ENCODE peak calls at places on chromosome 5, in eight cellular contexts. T, E, V, A, L, D, Z and J are unnamed samples.

GRCh38 chr5:96572864-96573512 is 89.2 kb upstream of the CAST start:
- DNase-seq in T (no peak), E (peak; percentile 99), V (peak; percentile 81), A (no peak), L (no peak), D (no peak), Z (no peak), J (no peak)

GRCh38 chr5:61604626-61605025 is 272.6 kb downstream of the ZSWIM6 start:
- DNase-seq in T (no peak), E (no peak), V (peak; percentile 19), A (no peak), L (no peak), D (no peak), Z (peak; percentile 22), J (no peak)

GRCh38 chr5:168777651-168778050 is 198.5 kb upstream of the PANK3 start:
- DNase-seq in T (no peak), E (no peak), V (no peak), A (no peak), L (no peak), D (no peak), Z (no peak), J (no peak)

GRCh38 chr5:83026507-83026906 is 50.7 kb downstream of the TMEM167A start:
- DNase-seq in T (no peak), E (no peak), V (no peak), A (no peak), L (no peak), D (no peak), Z (no peak), J (no peak)

GRCh38 chr5:121797677-121798518 is 53.8 kb upstream of the FTMT start:
- DNase-seq in T (no peak), E (no peak), V (no peak), A (no peak), L (no peak), D (no peak), Z (no peak), J (no peak)

GRCh38 chr5:143244000-143244736 is 159.3 kb downstream of the NR3C1 start:
- DNase-seq in T (peak; percentile 32), E (peak; percentile 98), V (peak; percentile 92), A (peak; percentile 61), L (peak; percentile 46), D (peak; percentile 82), Z (peak; percentile 8), J (peak; percentile 86)

GRCh38 chr5:110899566-110900412 is 161.0 kb downstream of the SLC25A46 start:
- DNase-seq in T (no peak), E (peak; percentile 72), V (no peak), A (no peak), L (no peak), D (no peak), Z (no peak), J (no peak)

GRCh38 chr5:2675548-2675947 is 75.9 kb downstream of the IRX2 start:
- DNase-seq in T (no peak), E (no peak), V (no peak), A (no peak), L (no peak), D (no peak), Z (peak; percentile 31), J (no peak)

GRCh38 chr5:54868511-54869483 is 116.6 kb downstream of the ESM1 start:
- DNase-seq in T (no peak), E (no peak), V (no peak), A (no peak), L (no peak), D (no peak), Z (no peak), J (no peak)

GRCh38 chr5:6745706-6746217 is 32.5 kb downstream of the TENT4A start:
- DNase-seq in T (no peak), E (peak; percentile 79), V (peak; percentile 52), A (no peak), L (no peak), D (peak; percentile 31), Z (peak; percentile 37), J (peak; percentile 18)

GRCh38 chr5:164266571-164266970 is 761.2 kb downstream of the MAT2B start:
- DNase-seq in T (no peak), E (no peak), V (no peak), A (no peak), L (no peak), D (no peak), Z (no peak), J (no peak)

GRCh38 chr5:82719368-82719767 is 357.8 kb downstream of the TMEM167A start:
- DNase-seq in T (no peak), E (peak; percentile 2), V (no peak), A (no peak), L (no peak), D (no peak), Z (no peak), J (no peak)

GRCh38 chr5:172641359-172642045 is 439 bp downstream of the NEURL1B start:
- DNase-seq in T (no peak), E (no peak), V (peak; percentile 23), A (no peak), L (no peak), D (no peak), Z (no peak), J (peak; percentile 74)

GRCh38 chr5:131417240-131417869 is 153.5 kb downstream of the CDC42SE2 start:
- DNase-seq in T (peak; percentile 84), E (peak; percentile 71), V (peak; percentile 78), A (peak; percentile 66), L (peak; percentile 57), D (peak; percentile 37), Z (peak; percentile 71), J (peak; percentile 80)

GRCh38 chr5:35854248-35854647 is 2.4 kb upstream of the IL7R start:
- DNase-seq in T (no peak), E (no peak), V (no peak), A (no peak), L (no peak), D (no peak), Z (no peak), J (no peak)

GRCh38 chr5:74640450-74641013 is at the start of gene ENC1:
- DNase-seq in T (peak; percentile 88), E (peak; percentile 84), V (peak; percentile 92), A (peak; percentile 58), L (peak; percentile 61), D (peak; percentile 55), Z (peak; percentile 80), J (peak; percentile 87)
- TF ChIP-seq POLR2A in T (no peak), E (peak; percentile 75), V (peak; percentile 97), A (peak; percentile 15), L (peak; percentile 49), D (peak; percentile 38), Z (peak; percentile 62), J (no peak)

DNA sequence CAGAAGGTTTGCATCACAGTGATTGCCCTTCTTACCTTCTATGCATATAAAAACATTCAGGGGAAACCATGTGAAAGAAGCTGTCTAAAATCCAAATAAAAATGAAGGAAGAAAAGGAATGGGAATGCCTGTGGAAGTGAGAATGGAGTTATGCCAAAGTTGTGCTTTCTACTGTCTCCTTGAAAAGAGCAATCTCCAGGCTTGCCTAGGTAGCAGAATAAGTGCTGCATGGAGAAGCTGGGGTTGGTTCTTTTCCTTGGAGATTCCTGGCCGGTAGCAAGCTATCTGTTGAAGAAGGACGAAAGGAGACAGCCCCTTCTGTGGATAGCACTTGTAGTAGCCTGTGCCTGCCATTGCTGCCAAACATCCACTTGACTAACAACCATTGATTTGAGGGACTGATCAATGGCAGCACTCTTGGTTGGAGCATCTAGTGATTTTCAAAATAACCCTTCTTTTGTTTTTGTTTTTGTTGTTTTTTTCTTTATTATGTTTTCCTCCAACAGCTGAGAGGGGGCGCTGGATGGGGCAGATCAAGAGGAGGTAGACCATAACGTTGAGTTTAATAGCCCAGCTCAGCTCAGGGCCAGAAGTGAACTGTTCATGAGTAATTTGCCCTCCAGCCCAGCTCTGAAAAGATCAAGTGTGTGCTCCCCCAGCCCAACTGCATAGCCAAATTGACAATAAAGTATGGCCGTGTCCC is 1.6 kb downstream of the PLCXD3 start:
- DNase-seq in T (no peak), E (no peak), V (no peak), A (no peak), L (no peak), D (no peak), Z (no peak), J (no peak)
- H3K4me3 ChIP-seq in T (peak overlapping the region; percentile 54), E (no peak overlapping the region), V (no peak overlapping the region), A (peak overlapping the region; percentile 56), L (no peak overlapping the region), D (no peak overlapping the region), Z (no peak overlapping the region), J (no peak overlapping the region)

DNA sequence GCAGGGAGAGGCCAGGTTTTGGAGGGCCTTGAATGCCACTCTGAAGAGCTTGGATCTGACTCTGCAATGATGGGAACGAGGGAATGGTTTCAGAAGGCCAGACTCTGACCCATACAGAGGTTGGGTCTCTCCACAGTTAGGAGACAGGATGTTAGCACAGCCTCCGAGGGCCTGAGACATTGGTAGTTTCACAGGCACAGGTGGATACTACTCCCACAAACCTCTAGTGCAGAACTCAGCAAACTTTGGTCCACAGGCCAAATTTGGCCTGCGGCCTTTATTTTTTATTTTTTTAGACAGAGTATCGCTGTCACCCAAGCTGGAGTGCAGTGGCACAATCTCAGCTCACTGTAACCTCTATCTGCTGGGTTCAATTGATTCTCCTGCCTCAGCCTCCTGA is 2.9 kb downstream of the GNPDA1 start:
- DNase-seq in T (no peak), E (no peak), V (no peak), A (no peak), L (no peak), D (no peak), Z (no peak), J (no peak)
- H3K4me1 ChIP-seq in T (peaks cover 7% of the 10 kb centered on the region), E (peaks cover 6% of the 10 kb centered on the region), V (peaks cover 21% of the 10 kb centered on the region), A (no peaks in the 10 kb centered on the region), L (peaks cover 8% of the 10 kb centered on the region), D (peaks cover 27% of the 10 kb centered on the region), Z (peaks cover 8% of the 10 kb centered on the region), J (peaks cover 26% of the 10 kb centered on the region)

GRCh38 chr5:1473746-1474145 is 28.5 kb upstream of the SLC6A3 start:
- DNase-seq in T (no peak), E (no peak), V (no peak), A (no peak), L (no peak), D (no peak), Z (no peak), J (peak; percentile 49)

GRCh38 chr5:1474875-1475543 is 29.8 kb upstream of the SLC6A3 start:
- DNase-seq in T (no peak), E (no peak), V (no peak), A (peak; percentile 8), L (no peak), D (no peak), Z (no peak), J (no peak)

GRCh38 chr5:1472964-1473628 is 27.9 kb upstream of the SLC6A3 start:
- DNase-seq in T (no peak), E (no peak), V (no peak), A (no peak), L (no peak), D (no peak), Z (no peak), J (peak; percentile 56)

GRCh38 chr5:1471997-1472963 is 27.0 kb upstream of the SLC6A3 start:
- DNase-seq in T (no peak), E (no peak), V (no peak), A (no peak), L (no peak), D (no peak), Z (no peak), J (no peak)

DNA sequence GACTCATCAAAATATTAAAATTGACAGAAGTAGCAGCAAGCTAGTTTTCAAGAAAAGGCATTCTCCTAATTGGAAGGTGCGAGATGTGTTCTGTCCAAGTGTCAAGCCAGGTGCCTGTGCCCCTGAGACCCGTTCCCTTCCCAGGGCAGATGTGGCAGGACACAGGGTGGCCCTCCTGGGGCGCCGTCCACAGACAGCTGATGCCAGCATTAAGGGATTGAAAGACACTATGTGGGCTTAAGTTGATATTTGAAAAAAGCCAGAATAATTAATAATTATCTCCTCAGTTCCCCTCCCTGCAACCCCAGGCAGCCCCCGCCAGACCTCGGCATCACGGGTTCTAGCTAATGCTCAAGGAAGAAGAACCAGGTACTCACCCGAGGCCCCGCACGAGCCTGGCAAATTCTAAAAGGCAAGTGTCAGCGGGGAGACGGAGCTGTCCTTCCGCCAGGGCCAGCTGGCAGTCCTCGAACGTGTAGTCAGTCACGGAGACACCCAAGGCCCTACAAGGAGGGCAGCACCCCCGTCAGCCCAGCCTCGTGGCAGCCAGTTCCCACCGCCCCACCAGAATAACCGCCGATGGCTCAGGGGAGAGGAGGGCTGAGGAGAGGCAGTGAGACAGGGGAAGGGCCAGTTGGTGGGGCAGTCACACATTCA is 29.1 kb upstream of the SLC6A3 start:
- DNase-seq in T (no peak), E (no peak), V (no peak), A (peak; percentile 11), L (no peak), D (no peak), Z (no peak), J (peak; percentile 58)
- TF ChIP-seq POLR2A in T (no peak), E (no peak), V (no peak), A (no peak), L (no peak), D (no peak), Z (no peak), J (no peak)